ENCODE peak calls at places on chromosomes 4 and X, in five cellular contexts. W, I, F, Z and O are unnamed samples.

GRCh38 chr4:52288212-52288611 is 237.1 kb downstream of the SPATA18 start:
- DNase-seq in W (no peak), I (no peak), F (no peak), Z (no peak), O (no peak)

GRCh38 chr4:101086801-101087586 is 260.3 kb downstream of the PPP3CA start:
- DNase-seq in W (no peak), I (no peak), F (no peak), Z (no peak), O (no peak)

GRCh38 chrX:10453945-10454344 is 166.4 kb downstream of the MID1 start:
- DNase-seq in W (no peak), I (no peak), F (no peak), Z (no peak), O (no peak)

GRCh38 chr4:53601251-53601764 is 10.0 kb upstream of the LNX1 start:
- DNase-seq in W (no peak), I (no peak), F (no peak), Z (no peak), O (no peak)

GRCh38 chrX:96764864-96765263 is 80.2 kb downstream of the DIAPH2 start:
- DNase-seq in W (no peak), I (no peak), F (no peak), Z (no peak), O (no peak)

GRCh38 chr4:55172694-55173287 is 47.4 kb upstream of the KDR start:
- DNase-seq in W (no peak), I (no peak), F (no peak), Z (peak), O (no peak)

GRCh38 chrX:127187095-127187494 is 367.6 kb downstream of the PRR32 start:
- DNase-seq in W (no peak), I (no peak), F (no peak), Z (no peak), O (no peak)

GRCh38 chr4:98000940-98001339 is 142.3 kb downstream of the STPG2 start:
- DNase-seq in W (no peak), I (no peak), F (no peak), Z (no peak), O (no peak)

GRCh38 chr4:143133966-143134365 is 50.8 kb upstream of the USP38 start:
- DNase-seq in W (no peak), I (no peak), F (no peak), Z (no peak), O (no peak)

GRCh38 chrX:20654596-20655106 is 387.9 kb upstream of the RPS6KA3 start:
- DNase-seq in W (no peak), I (no peak), F (no peak), Z (no peak), O (no peak)

GRCh38 chr4:109559625-109559982 is 442 bp upstream of the MCUB start:
- DNase-seq in W (no peak), I (no peak), F (peak), Z (peak), O (no peak)

GRCh38 chrX:88526385-88526784 is 220.6 kb upstream of the CPXCR1 start:
- DNase-seq in W (no peak), I (no peak), F (no peak), Z (no peak), O (no peak)

GRCh38 chr4:80731436-80731835 is 299.1 kb upstream of the BMP3 start:
- DNase-seq in W (no peak), I (no peak), F (no peak), Z (no peak), O (no peak)

GRCh38 chr4:37549003-37549402 is 137.2 kb downstream of the RELL1 start:
- DNase-seq in W (no peak), I (no peak), F (no peak), Z (peak), O (no peak)

GRCh38 chr4:8427262-8427661 is 13.3 kb downstream of the ACOX3 start:
- DNase-seq in W (no peak), I (no peak), F (no peak), Z (no peak), O (no peak)

GRCh38 chrX:100319716-100320115 is 90.4 kb downstream of the PCDH19 start:
- DNase-seq in W (no peak), I (no peak), F (no peak), Z (no peak), O (no peak)

GRCh38 chr4:106454581-106454980 is 86.0 kb upstream of the GIMD1 start:
- DNase-seq in W (no peak), I (no peak), F (no peak), Z (no peak), O (no peak)

GRCh38 chr4:56981795-56982201 is 3.1 kb downstream of the POLR2B start:
- DNase-seq in W (no peak), I (no peak), F (no peak), Z (peak), O (no peak)
- H3K4me3 ChIP-seq in W (no peak), I (no peak), F (no peak), Z (peak), O (no peak)

GRCh38 chr4:22071749-22072148 is 123.2 kb upstream of the KCNIP4 start:
- DNase-seq in W (peak), I (no peak), F (no peak), Z (peak), O (no peak)
- H3K4me3 ChIP-seq in W (no peak), I (no peak), F (no peak), Z (no peak), O (no peak)

DNA sequence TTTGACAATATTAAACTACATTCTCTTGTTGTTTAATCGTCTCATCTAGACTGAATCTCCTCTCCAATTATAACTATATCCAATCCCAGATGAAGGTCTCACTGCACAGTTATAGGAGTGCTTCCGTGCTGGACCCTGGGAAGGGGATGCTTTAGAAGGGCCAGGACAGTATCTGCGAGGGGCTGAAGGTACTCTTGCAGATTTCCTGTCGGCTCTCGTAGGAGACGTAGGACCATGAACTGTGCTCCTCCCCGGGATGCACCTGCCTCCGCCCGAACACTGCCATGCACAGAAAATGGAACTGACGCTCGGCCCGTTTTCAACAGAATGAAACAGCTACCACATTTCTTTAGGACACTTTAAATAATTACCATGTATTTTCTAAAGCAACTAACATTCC is 39.4 kb downstream of the FAT1 start:
- DNase-seq in W (no peak), I (no peak), F (no peak), Z (no peak), O (no peak)
- H3K4me3 ChIP-seq in W (no peak), I (no peak), F (no peak), Z (no peak), O (no peak)

GRCh38 chr4:4890574-4891260 is 31.3 kb downstream of the MSX1 start:
- DNase-seq in W (no peak), I (no peak), F (no peak), Z (no peak), O (no peak)
- H3K4me3 ChIP-seq in W (no peak), I (no peak), F (no peak), Z (no peak), O (no peak)

GRCh38 chrX:133412665-133413064 is 2.6 kb downstream of the GPC4 start:
- DNase-seq in W (no peak), I (no peak), F (no peak), Z (no peak), O (no peak)
- H3K4me3 ChIP-seq in W (no peak), I (no peak), F (no peak), Z (peak), O (no peak)

DNA sequence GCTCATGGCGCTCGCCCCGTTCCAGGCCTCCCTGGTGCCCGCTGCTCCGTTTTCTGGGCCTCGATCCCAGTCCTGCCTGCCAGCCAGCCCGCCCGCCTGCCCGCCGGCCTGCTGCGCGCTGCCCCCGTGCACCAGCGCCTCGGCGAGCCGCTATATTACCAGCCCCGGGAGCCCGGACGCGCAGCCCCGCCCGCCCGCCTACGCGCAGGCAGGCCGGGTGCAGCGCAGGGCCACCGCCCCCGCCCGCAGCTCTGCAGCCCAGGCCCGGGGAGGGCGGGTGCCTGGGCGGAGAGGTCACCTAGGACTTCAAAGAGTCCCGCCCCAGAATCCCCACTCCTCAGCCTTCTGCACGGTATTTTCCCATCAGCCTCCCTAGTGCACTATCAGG is at the start of gene MAOB:
- DNase-seq in W (no peak), I (no peak), F (peak), Z (no peak), O (no peak)
- H3K4me3 ChIP-seq in W (no peak), I (no peak), F (peak), Z (no peak), O (no peak)